ENCODE peak calls at places on chromosomes 4 and X, in ten cellular contexts. F is HT1080; X is AG08395; G is cardiac septum; W is activated effector memory CD4-positive, alpha-beta T cell treated with Interleukin-2 at 50 U/mL for 16 hours; C is AG09319; A is CD4-positive, alpha-beta T cell; T is HCT116; U is stimulated activated CD4-positive, alpha-beta T cell treated with anti-CD3 and anti-CD28 coated beads, Interleukin-12 subunit alpha, Interleukin-12 subunit beta, amount 100 ng/mL, for 24 hours; M is body of pancreas. B is an unnamed sample.
A peak's percentile ranks its signal among the peaks of the same experiment; 100 is the strongest.

GRCh38 chr4:169063441-169063840 is 53.4 kb upstream of the CBR4 start:
- DNase-seq in F (no peak), X (no peak), G (no peak), W (no peak), C (no peak), A (no peak), T (no peak), U (no peak), M (no peak), B (no peak)

GRCh38 chr4:24476209-24476781 is 108.1 kb downstream of the DHX15 start:
- DNase-seq in F (no peak), X (peak; percentile 62), G (no peak), W (no peak), C (no peak), A (no peak), T (no peak), U (no peak), M (no peak), B (peak; percentile 26)

GRCh38 chr4:156969136-156969535 is 2.5 kb downstream of the PDGFC start:
- DNase-seq in F (no peak), X (no peak), G (no peak), W (no peak), C (no peak), A (no peak), T (no peak), U (no peak), M (no peak), B (no peak)

GRCh38 chrX:49291615-49292337 is 11.7 kb upstream of the GAGE10 start:
- DNase-seq in F (peak; percentile 46), X (peak; percentile 43), G (no peak), W (peak; percentile 49), C (no peak), A (peak; percentile 57), T (peak; percentile 51), U (peak; percentile 37), M (peak; percentile 73), B (peak; percentile 60)

GRCh38 chr4:142781114-142781513 is 65.0 kb downstream of the INPP4B start:
- DNase-seq in F (peak; percentile 69), X (no peak), G (no peak), W (no peak), C (no peak), A (no peak), T (peak; percentile 19), U (no peak), M (no peak), B (no peak)

GRCh38 chr4:116180056-116180690 is 905.2 kb downstream of the TRAM1L1 start:
- DNase-seq in F (peak; percentile 6), X (no peak), G (no peak), W (no peak), C (no peak), A (no peak), T (peak; percentile 10), U (no peak), M (no peak), B (peak; percentile 6)

GRCh38 chr4:67744561-67745283 is 9.5 kb downstream of the GNRHR start:
- DNase-seq in F (peak; percentile 23), X (peak; percentile 26), G (no peak), W (no peak), C (no peak), A (no peak), T (no peak), U (no peak), M (no peak), B (no peak)

GRCh38 chr4:156475322-156475721 is 496.3 kb downstream of the PDGFC start:
- DNase-seq in F (peak; percentile 56), X (peak; percentile 26), G (no peak), W (no peak), C (peak; percentile 27), A (no peak), T (peak; percentile 42), U (no peak), M (no peak), B (peak; percentile 72)